ENCODE peak calls at places on chromosomes 12 and 14, in six cellular contexts. G, W, T, Z, S and C are unnamed samples.

GRCh38 chr12:4153343-4153892 is 120.1 kb upstream of the CCND2 start:
- DNase-seq in G (no peak), W (peak; percentile 94), T (no peak), Z (peak; percentile 60), S (peak; percentile 81), C (no peak)

GRCh38 chr14:102215522-102216250 is 76.0 kb downstream of the WDR20 start:
- DNase-seq in G (no peak), W (no peak), T (no peak), Z (no peak), S (no peak), C (no peak)

GRCh38 chr12:121489874-121490273 is 90.0 kb downstream of the RNF34 start:
- DNase-seq in G (no peak), W (no peak), T (no peak), Z (peak; percentile 20), S (no peak), C (no peak)

GRCh38 chr12:85310025-85310424 is 30.0 kb downstream of the ALX1 start:
- DNase-seq in G (no peak), W (no peak), T (no peak), Z (no peak), S (no peak), C (no peak)

GRCh38 chr12:21223930-21224329 is 92.9 kb downstream of the SLCO1B1 start:
- DNase-seq in G (no peak), W (no peak), T (no peak), Z (no peak), S (no peak), C (no peak)

GRCh38 chr14:93027810-93028723 is 87.7 kb downstream of the ITPK1 start:
- DNase-seq in G (no peak), W (no peak), T (no peak), Z (no peak), S (no peak), C (no peak)

GRCh38 chr12:122003646-122004611 is 17.8 kb upstream of the BCL7A start:
- DNase-seq in G (no peak), W (no peak), T (no peak), Z (peak; percentile 59), S (peak; percentile 36), C (no peak)

GRCh38 chr14:21073921-21074320 is 3.8 kb downstream of the ARHGEF40 start:
- DNase-seq in G (no peak), W (no peak), T (no peak), Z (no peak), S (no peak), C (no peak)

GRCh38 chr12:29396774-29397173 is 15.8 kb upstream of the ERGIC2 start:
- DNase-seq in G (no peak), W (no peak), T (no peak), Z (no peak), S (no peak), C (no peak)

GRCh38 chr12:24795699-24796385 is 153.1 kb downstream of the BCAT1 start:
- DNase-seq in G (no peak), W (no peak), T (no peak), Z (no peak), S (no peak), C (no peak)

GRCh38 chr14:68569970-68570409 is 222.9 kb downstream of the ZFP36L1 start:
- DNase-seq in G (no peak), W (no peak), T (no peak), Z (no peak), S (no peak), C (peak; percentile 51)

GRCh38 chr12:54684636-54685630 is 36.8 kb upstream of the DCD start:
- DNase-seq in G (no peak), W (no peak), T (no peak), Z (no peak), S (no peak), C (no peak)

GRCh38 chr12:132708150-132708549 is 2.5 kb upstream of the PGAM5 start:
- DNase-seq in G (no peak), W (no peak), T (no peak), Z (no peak), S (no peak), C (no peak)

GRCh38 chr12:110590806-110591326 is 7.7 kb upstream of the PPTC7 start:
- DNase-seq in G (no peak), W (peak; percentile 79), T (no peak), Z (peak; percentile 75), S (no peak), C (peak; percentile 70)

GRCh38 chr14:33363687-33364086 is 425.0 kb downstream of the NPAS3 start:
- DNase-seq in G (no peak), W (no peak), T (no peak), Z (no peak), S (no peak), C (no peak)

GRCh38 chr14:104267895-104268294 is 129.5 kb downstream of the KIF26A start:
- DNase-seq in G (peak; percentile 45), W (no peak), T (no peak), Z (no peak), S (no peak), C (no peak)

GRCh38 chr14:35250319-35250718 is 41.9 kb upstream of the PSMA6 start:
- DNase-seq in G (no peak), W (no peak), T (no peak), Z (no peak), S (no peak), C (no peak)

GRCh38 chr12:87930033-87930432 is 99.2 kb downstream of the C12orf50 start:
- DNase-seq in G (no peak), W (no peak), T (no peak), Z (no peak), S (no peak), C (no peak)

GRCh38 chr12:66014818-66015217 is 115.7 kb downstream of the LLPH start:
- DNase-seq in G (no peak), W (no peak), T (no peak), Z (no peak), S (no peak), C (peak; percentile 13)

GRCh38 chr12:123660328-123660727 is 10.6 kb upstream of the TCTN2 start:
- DNase-seq in G (no peak), W (no peak), T (no peak), Z (no peak), S (no peak), C (no peak)

GRCh38 chr12:68391905-68392304 is 59.7 kb upstream of the MDM1 start:
- DNase-seq in G (no peak), W (no peak), T (no peak), Z (no peak), S (no peak), C (no peak)

GRCh38 chr14:84282618-84283017 is 1247.3 kb upstream of the FLRT2 start:
- DNase-seq in G (no peak), W (no peak), T (no peak), Z (no peak), S (no peak), C (no peak)

GRCh38 chr14:41607966-41608663 is 1.4 kb downstream of the LRFN5 start:
- DNase-seq in G (peak; percentile 62), W (no peak), T (no peak), Z (no peak), S (no peak), C (no peak)

GRCh38 chr12:78885466-78885865 is 20.9 kb downstream of the SYT1 start:
- DNase-seq in G (no peak), W (no peak), T (no peak), Z (no peak), S (no peak), C (no peak)

GRCh38 chr12:14273911-14274306 is 91.6 kb upstream of the ATF7IP start:
- DNase-seq in G (no peak), W (no peak), T (no peak), Z (no peak), S (no peak), C (no peak)
- TF ChIP-seq GABPA in G (no peak), W (no peak), T (no peak), Z (no peak), S (no peak), C (no peak)

GRCh38 chr12:12611512-12612306 is at the start of gene CREBL2:
- DNase-seq in G (peak; percentile 85), W (peak; percentile 80), T (peak; percentile 93), Z (peak; percentile 90), S (peak; percentile 81), C (peak; percentile 95)

GRCh38 chr12:12613334-12613733 is 1.7 kb downstream of the CREBL2 start:
- DNase-seq in G (no peak), W (no peak), T (no peak), Z (no peak), S (no peak), C (no peak)

GRCh38 chr12:12614342-12614741 is 2.7 kb downstream of the CREBL2 start:
- DNase-seq in G (no peak), W (no peak), T (no peak), Z (no peak), S (no peak), C (no peak)

GRCh38 chr12:12610711-12611110 is 965 bp upstream of the CREBL2 start:
- DNase-seq in G (no peak), W (no peak), T (no peak), Z (no peak), S (no peak), C (no peak)

GRCh38 chr12:12612403-12612802 is 727 bp downstream of the CREBL2 start:
- DNase-seq in G (no peak), W (no peak), T (peak; percentile 60), Z (peak; percentile 53), S (peak; percentile 28), C (peak; percentile 82)
- TF ChIP-seq GABPA in G (no peak), W (no peak), T (no peak), Z (no peak), S (no peak), C (no peak)

GRCh38 chr12:64990991-64991570 is 130.0 kb downstream of the WIF1 start:
- DNase-seq in G (no peak), W (no peak), T (no peak), Z (no peak), S (no peak), C (no peak)
- TF ChIP-seq GABPA in G (no peak), W (no peak), T (no peak), Z (no peak), S (no peak), C (no peak)

GRCh38 chr12:38541849-38542248 is 225.3 kb downstream of the ALG10B start:
- DNase-seq in G (no peak), W (no peak), T (no peak), Z (no peak), S (no peak), C (no peak)

GRCh38 chr12:38540156-38540555 is 223.6 kb downstream of the ALG10B start:
- DNase-seq in G (no peak), W (no peak), T (no peak), Z (no peak), S (no peak), C (no peak)

GRCh38 chr12:38543151-38543550 is 226.6 kb downstream of the ALG10B start:
- DNase-seq in G (no peak), W (no peak), T (no peak), Z (no peak), S (no peak), C (no peak)

DNA sequence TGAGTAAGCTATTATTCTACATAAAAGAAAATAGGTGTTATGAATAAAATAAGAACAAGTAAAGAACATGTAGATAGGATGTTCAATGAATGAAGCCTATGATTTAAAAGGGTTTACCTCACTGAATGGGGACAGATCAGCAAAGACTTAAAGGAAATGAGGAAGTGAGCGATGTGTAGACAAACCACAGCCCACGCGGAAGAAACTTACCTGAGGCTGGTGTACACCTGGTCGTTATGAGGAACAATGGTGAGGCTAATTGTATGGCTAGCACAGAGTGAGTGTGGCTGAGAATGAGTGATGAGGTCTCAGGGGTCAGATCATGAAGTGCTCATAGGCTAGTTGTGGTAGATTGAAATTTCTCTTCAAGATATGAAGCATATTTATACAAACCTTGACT is 221.7 kb downstream of the ALG10B start:
- DNase-seq in G (no peak), W (no peak), T (no peak), Z (no peak), S (no peak), C (no peak)
- TF ChIP-seq GABPA in G (no peak), W (no peak), T (no peak), Z (no peak), S (no peak), C (no peak)

GRCh38 chr12:58584885-58585284 is 335.4 kb downstream of the LRIG3 start:
- DNase-seq in G (no peak), W (no peak), T (no peak), Z (no peak), S (no peak), C (no peak)
- TF ChIP-seq GABPA in G (no peak), W (no peak), T (no peak), Z (no peak), S (no peak), C (no peak)